ENCODE peak calls at places on chromosomes 13 and 19, in five cellular contexts. B is endothelial cell of umbilical vein, L is HCT116, P is mesendoderm, Z is mammary epithelial cell. G is an unnamed sample.

GRCh38 chr13:111911141-111911720 is 155.7 kb upstream of the SOX1 start:
- DNase-seq in B (no peak), L (no peak), Z (no peak), P (no peak), G (no peak)

GRCh38 chr13:26377038-26377437 is 123.1 kb downstream of the CDK8 start:
- DNase-seq in P (peak), L (peak), B (peak), Z (peak), G (peak)

GRCh38 chr13:40101708-40102359 is 446.4 kb downstream of the COG6 start:
- DNase-seq in L (no peak), Z (peak), P (no peak), B (no peak), G (no peak)

GRCh38 chr19:57816652-57817051 is 1.9 kb upstream of the ZNF552 start:
- DNase-seq in Z (no peak), B (no peak), L (no peak), P (peak), G (no peak)

GRCh38 chr13:99997702-99998219 is 16.2 kb downstream of the ZIC2 start:
- DNase-seq in P (no peak), Z (no peak), L (no peak), B (no peak), G (no peak)

GRCh38 chr13:99356216-99357089 is 49.3 kb upstream of the GPR183 start:
- DNase-seq in P (no peak), Z (no peak), B (peak), L (no peak), G (peak)

GRCh38 chr19:40139533-40140287 is 49.0 kb upstream of the ZNF780A start:
- DNase-seq in L (peak), P (peak), Z (peak), B (peak), G (peak)

GRCh38 chr19:29014857-29015436 is 198.0 kb downstream of the UQCRFS1 start:
- DNase-seq in B (no peak), Z (no peak), L (no peak), P (peak), G (no peak)

GRCh38 chr13:52399708-52400107 is 6.3 kb downstream of the THSD1 start:
- DNase-seq in P (peak), B (peak), Z (no peak), L (no peak), G (no peak)

GRCh38 chr19:48548253-48548911 is 3.6 kb upstream of the SULT2B1 start:
- DNase-seq in B (no peak), L (no peak), Z (no peak), P (no peak), G (no peak)

GRCh38 chr19:6556043-6556449 is 25.2 kb downstream of the TNFSF9 start:
- DNase-seq in L (no peak), P (no peak), Z (no peak), B (no peak), G (no peak)

GRCh38 chr19:3639479-3639878 is 12.9 kb upstream of the CACTIN start:
- DNase-seq in L (no peak), B (no peak), P (no peak), Z (no peak), G (no peak)

GRCh38 chr13:57665471-57665870 is 33.9 kb downstream of the PCDH17 start:
- DNase-seq in B (no peak), L (no peak), Z (no peak), P (no peak), G (no peak)

GRCh38 chr19:4352701-4353121 is 9.3 kb downstream of the MPND start:
- DNase-seq in B (peak), L (no peak), P (peak), Z (no peak), G (peak)

GRCh38 chr19:38697641-38698071 is 46.6 kb downstream of the CAPN12 start:
- DNase-seq in L (no peak), Z (no peak), P (no peak), B (no peak), G (no peak)

GRCh38 chr19:30719189-30719990 is 347.2 kb downstream of the ZNF536 start:
- DNase-seq in Z (peak), L (no peak), B (no peak), P (peak), G (peak)

GRCh38 chr19:44557933-44558332 is 28.5 kb upstream of the CEACAM20 start:
- DNase-seq in B (no peak), P (no peak), Z (no peak), L (no peak), G (no peak)

GRCh38 chr19:12970070-12970820 is 869 bp downstream of the DAND5 start:
- DNase-seq in Z (no peak), B (no peak), P (no peak), L (no peak), G (no peak)

GRCh38 chr19:5046339-5047039 is 77.6 kb downstream of the KDM4B start:
- DNase-seq in B (no peak), P (no peak), Z (peak), L (no peak), G (no peak)

GRCh38 chr19:22784051-22784450 is at the start of gene ZNF99:
- DNase-seq in L (no peak), Z (no peak), P (no peak), B (no peak), G (peak)

GRCh38 chr13:33493672-33494365 is 208.3 kb upstream of the STARD13 start:
- DNase-seq in Z (no peak), P (no peak), L (no peak), B (no peak), G (no peak)

GRCh38 chr13:104106705-104107393 is 1040.6 kb upstream of the SLC10A2 start:
- DNase-seq in P (peak), B (peak), Z (peak), L (no peak), G (no peak)

GRCh38 chr13:102707465-102707864 is 12.6 kb upstream of the METTL21C start:
- DNase-seq in Z (peak), B (peak), P (no peak), L (no peak), G (no peak)

GRCh38 chr19:29092712-29093552 is 120.0 kb downstream of the UQCRFS1 start:
- DNase-seq in P (peak), L (no peak), B (no peak), Z (no peak), G (no peak)

GRCh38 chr13:82758056-82758455 is 1124.2 kb downstream of the SLITRK1 start:
- DNase-seq in Z (peak), L (peak), P (peak), B (no peak), G (no peak)

GRCh38 chr13:76917096-76917495 is 30.9 kb upstream of the KCTD12 start:
- DNase-seq in B (no peak), P (no peak), L (no peak), Z (no peak), G (no peak)

GRCh38 chr13:109158383-109158782 is 529.0 kb downstream of the MYO16 start:
- DNase-seq in L (no peak), B (no peak), P (peak), Z (peak), G (no peak)

GRCh38 chr13:34733720-34734119 is 208.3 kb upstream of the NBEA start:
- DNase-seq in B (no peak), Z (peak), L (no peak), P (peak), G (no peak)

GRCh38 chr19:5036733-5037681 is 68.1 kb downstream of the KDM4B start:
- DNase-seq in B (peak), Z (peak), P (no peak), L (no peak), G (no peak)

GRCh38 chr19:38817081-38817480 is 4.3 kb upstream of the LGALS4 start:
- DNase-seq in L (no peak), Z (no peak), P (no peak), B (no peak), G (no peak)

GRCh38 chr13:46684287-46685001 is 112.5 kb downstream of the ESD start:
- DNase-seq in B (peak), P (peak), L (no peak), Z (no peak), G (no peak)

GRCh38 chr19:39362682-39363657 is 20.7 kb downstream of the SAMD4B start:
- DNase-seq in P (no peak), B (peak), Z (peak), L (no peak), G (no peak)

GRCh38 chr19:29389495-29389894 is 136.3 kb upstream of the VSTM2B start:
- DNase-seq in P (no peak), L (no peak), B (no peak), Z (no peak), G (no peak)

GRCh38 chr19:27660428-27660827 is 1552.5 kb downstream of the UQCRFS1 start:
- DNase-seq in B (no peak), P (no peak), Z (no peak), L (no peak), G (no peak)

GRCh38 chr19:33677745-33678426 is 56.1 kb downstream of the CHST8 start:
- DNase-seq in Z (no peak), L (no peak), B (no peak), P (peak), G (no peak)

DNA sequence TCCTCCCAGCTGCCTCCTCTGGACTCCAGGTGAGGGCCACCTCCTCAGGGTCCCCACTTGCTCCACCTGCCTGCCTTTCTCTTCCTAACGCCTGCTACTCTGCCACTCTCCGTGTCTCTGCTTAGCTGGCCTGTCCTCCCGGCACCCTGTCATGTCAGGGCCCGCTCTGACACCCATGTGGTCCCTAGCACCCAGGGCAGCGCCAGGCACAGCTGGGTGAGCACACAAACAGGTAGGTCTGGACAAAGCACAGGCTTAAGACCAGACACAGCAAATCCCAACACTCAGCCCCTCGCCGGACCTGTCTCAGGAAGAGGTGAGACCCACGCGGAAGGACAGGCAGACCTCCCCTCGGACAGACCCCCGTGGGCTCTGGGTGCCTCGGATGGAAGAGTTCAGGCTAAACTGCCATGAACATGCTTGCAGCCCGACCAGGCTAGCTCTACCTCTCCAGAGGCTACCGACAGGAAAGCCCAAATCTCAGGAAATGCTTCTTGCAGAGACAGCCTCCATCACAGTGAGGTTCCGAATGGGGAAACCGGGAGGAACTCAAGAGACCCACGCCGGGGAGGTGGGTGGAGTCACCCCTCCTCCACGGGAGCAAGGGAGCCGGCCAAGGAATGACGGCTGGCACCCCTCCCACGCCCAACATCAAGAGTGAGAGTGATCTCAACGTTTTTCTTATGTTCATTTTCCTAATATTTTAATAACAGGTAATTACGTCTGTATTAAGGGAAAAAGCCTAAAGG is 12.5 kb downstream of the ZNF787 start:
- DNase-seq in Z (no peak), L (no peak), P (no peak), B (no peak), G (no peak)
- H3K4me2 ChIP-seq in Z (peak), L (no peak), P (no peak), B (no peak), G (no peak)

DNA sequence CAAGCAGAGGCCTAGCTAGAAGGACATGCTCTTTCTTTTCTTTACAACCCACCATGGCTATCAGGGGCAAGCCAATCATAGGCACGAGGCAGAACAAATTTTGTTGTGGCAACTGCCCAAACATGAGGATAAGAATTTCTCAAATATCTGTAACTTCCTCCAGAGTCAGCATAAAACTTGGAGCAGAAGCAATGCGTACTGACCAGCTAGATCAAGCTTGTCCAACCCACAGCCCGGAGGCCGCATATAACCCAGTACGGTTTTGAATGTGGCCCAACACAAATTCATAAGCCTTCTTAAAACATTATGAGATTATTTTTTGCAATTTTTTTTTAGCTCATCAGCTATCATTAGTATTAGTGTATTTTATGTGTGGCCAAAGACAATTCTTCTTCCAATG is 87.0 kb upstream of the SOX21 start:
- DNase-seq in L (no peak), Z (no peak), B (no peak), P (no peak), G (no peak)
- H3K4me2 ChIP-seq in L (no peak), Z (no peak), B (no peak), P (no peak), G (no peak)

GRCh38 chr13:41542281-41542680 is 84.9 kb downstream of the RGCC start:
- DNase-seq in L (no peak), Z (no peak), P (no peak), B (no peak), G (no peak)
- H3K4me2 ChIP-seq in L (no peak), Z (no peak), P (no peak), B (no peak), G (no peak)

GRCh38 chr13:113546571-113547247 is 37.8 kb upstream of the TFDP1 start:
- DNase-seq in L (no peak), Z (no peak), P (no peak), B (peak), G (no peak)
- H3K4me2 ChIP-seq in L (no peak), Z (no peak), P (no peak), B (peak), G (no peak)

GRCh38 chr19:576768-577438 is 4.5 kb downstream of the BSG start:
- DNase-seq in Z (no peak), L (no peak), P (no peak), B (no peak), G (no peak)
- H3K4me2 ChIP-seq in Z (peak), L (no peak), P (no peak), B (no peak), G (no peak)

GRCh38 chr13:72932250-72932649 is 126.6 kb upstream of the KLF5 start:
- DNase-seq in Z (no peak), B (no peak), P (no peak), L (no peak), G (no peak)

DNA sequence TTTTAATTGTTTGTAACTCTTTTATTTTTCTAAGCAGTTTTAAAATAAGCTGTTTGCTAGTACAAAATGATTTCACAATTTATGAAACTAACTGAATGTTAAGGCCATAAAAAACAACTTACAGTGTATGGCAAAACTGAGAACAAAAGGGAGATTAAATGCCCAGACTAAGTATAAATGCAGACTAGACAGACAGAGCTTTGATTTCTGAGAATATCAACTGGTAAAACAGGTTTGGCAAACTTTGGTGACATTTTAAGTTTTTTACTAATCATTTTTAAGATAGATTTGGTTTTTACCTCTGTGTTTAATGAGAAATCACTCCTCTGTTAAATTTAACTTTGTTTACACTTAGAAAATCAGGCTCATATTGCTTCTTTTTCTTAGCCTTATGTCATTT is 127.5 kb upstream of the KLF5 start:
- DNase-seq in L (no peak), B (no peak), Z (no peak), P (no peak), G (no peak)
- H3K4me2 ChIP-seq in L (no peak), B (no peak), Z (no peak), P (no peak), G (no peak)

GRCh38 chr13:78830508-78830907 is 171.6 kb upstream of the OBI1 start:
- DNase-seq in Z (no peak), P (no peak), L (no peak), B (no peak), G (no peak)

GRCh38 chr13:78829821-78830220 is 170.9 kb upstream of the OBI1 start:
- DNase-seq in L (no peak), Z (no peak), B (no peak), P (no peak), G (no peak)

GRCh38 chr13:78826312-78826711 is 167.4 kb upstream of the OBI1 start:
- DNase-seq in L (no peak), P (no peak), B (no peak), Z (no peak), G (no peak)

GRCh38 chr13:78827471-78827870 is 168.5 kb upstream of the OBI1 start:
- DNase-seq in Z (no peak), P (peak), L (no peak), B (no peak), G (no peak)

DNA sequence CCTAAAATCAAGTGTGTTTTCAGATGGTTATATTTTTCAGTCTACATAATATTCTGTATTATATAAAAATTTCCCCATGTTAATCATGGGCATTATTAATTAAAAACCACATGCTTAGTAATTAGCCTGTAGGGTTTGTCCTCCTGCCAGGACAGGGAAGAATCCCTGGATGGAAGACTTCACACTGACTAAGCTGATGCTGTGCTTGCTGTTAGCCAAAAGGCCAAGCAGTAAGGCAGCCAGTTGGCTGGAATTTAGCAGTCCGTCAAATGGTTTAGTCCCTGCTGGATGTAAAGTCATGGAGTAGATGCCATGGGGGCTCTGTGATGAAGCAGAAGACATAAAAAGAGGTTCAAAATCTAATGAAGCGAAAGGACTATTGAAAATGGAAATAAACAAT is 168.0 kb upstream of the OBI1 start:
- DNase-seq in B (no peak), P (peak), L (no peak), Z (no peak), G (no peak)
- H3K4me2 ChIP-seq in B (no peak), P (no peak), L (no peak), Z (no peak), G (no peak)

DNA sequence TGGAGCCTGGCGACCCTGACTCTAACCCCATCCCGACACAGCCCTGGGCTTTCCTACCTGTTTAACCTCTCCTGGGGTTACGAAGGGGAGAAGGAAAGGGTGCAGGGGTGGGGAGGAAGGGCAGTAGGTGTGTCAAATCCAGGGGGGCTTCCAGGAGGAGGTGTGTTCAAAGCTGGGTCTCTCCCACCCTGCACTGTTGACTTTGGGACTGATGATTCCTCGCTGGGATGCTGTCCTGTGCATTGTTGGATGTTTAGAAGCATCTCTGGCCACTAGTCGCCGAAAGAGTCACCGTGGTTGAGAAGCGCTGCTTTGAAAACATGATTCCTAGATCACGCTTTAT is 4.2 kb upstream of the FCER2 start:
- DNase-seq in Z (no peak), B (no peak), P (no peak), L (no peak), G (no peak)
- H3K4me2 ChIP-seq in Z (no peak), B (no peak), P (no peak), L (no peak), G (no peak)

DNA sequence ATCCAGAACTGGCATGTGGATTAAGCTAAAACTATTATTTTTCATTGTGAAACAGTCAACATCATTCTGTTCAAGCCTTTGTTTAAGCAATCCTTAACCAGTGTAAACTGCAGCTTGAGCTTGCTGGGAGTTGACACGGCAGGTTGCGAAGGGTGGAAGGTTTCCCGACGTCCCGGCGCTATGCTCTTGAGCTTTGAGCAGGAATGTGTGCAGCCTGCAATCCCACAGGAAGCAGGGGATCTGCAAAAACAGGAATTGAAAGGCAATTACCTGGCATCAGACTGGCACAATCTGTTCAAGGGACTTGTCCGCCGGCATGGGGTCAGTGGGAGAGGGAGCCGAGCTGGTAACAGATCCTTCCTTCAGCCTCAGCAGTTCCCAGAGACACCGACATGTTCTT is 586.7 kb upstream of the SGCG start:
- DNase-seq in L (no peak), P (no peak), Z (no peak), B (no peak), G (no peak)
- H3K4me2 ChIP-seq in L (no peak), P (no peak), Z (no peak), B (no peak), G (no peak)